ENCODE peak calls at places on chromosome 12, in nine cellular contexts. G, M, O, K, R, Y, T, W and Z are unnamed samples.

GRCh38 chr12:52242442-52243263 is 9.6 kb downstream of the KRT7 start:
- DNase-seq in O (no peak), R (no peak), W (no peak), G (no peak), M (no peak), T (no peak), K (no peak), Y (no peak), Z (no peak)

GRCh38 chr12:16063728-16064127 is 152.6 kb downstream of the DERA start:
- DNase-seq in K (no peak), Y (no peak), G (no peak), R (no peak), W (no peak), O (peak), T (no peak), M (no peak), Z (peak)

GRCh38 chr12:64147860-64148259 is 74.2 kb downstream of the KICS2 start:
- DNase-seq in W (no peak), G (no peak), M (no peak), K (no peak), Y (no peak), R (no peak), T (no peak), O (no peak), Z (no peak)

GRCh38 chr12:125403145-125403789 is 338.0 kb downstream of the AACS start:
- DNase-seq in W (no peak), M (no peak), O (peak), G (no peak), T (peak), R (no peak), Y (no peak), K (peak), Z (peak)

GRCh38 chr12:40947812-40948211 is 240.3 kb upstream of the PDZRN4 start:
- DNase-seq in T (no peak), R (no peak), G (no peak), Y (no peak), K (no peak), O (no peak), M (no peak), W (no peak), Z (no peak)

GRCh38 chr12:49491823-49492222 is 47.0 kb upstream of the KCNH3 start:
- DNase-seq in M (no peak), G (no peak), Y (no peak), R (no peak), T (no peak), K (no peak), O (peak), W (no peak), Z (no peak)

GRCh38 chr12:50110762-50111416 is 1.1 kb upstream of the COX14 start:
- DNase-seq in K (no peak), T (no peak), W (peak), Y (peak), O (peak), M (no peak), G (peak), R (peak), Z (peak)

GRCh38 chr12:39176376-39176775 is 266.5 kb downstream of the KIF21A start:
- DNase-seq in O (no peak), W (no peak), R (no peak), T (no peak), G (no peak), M (no peak), K (no peak), Y (no peak), Z (no peak)

GRCh38 chr12:107271523-107271922 is 178.2 kb upstream of the CRY1 start:
- DNase-seq in T (no peak), M (no peak), W (no peak), R (no peak), O (no peak), Y (no peak), K (no peak), G (no peak), Z (no peak)

GRCh38 chr12:9906888-9907287 is 25.3 kb downstream of the CLEC2A start:
- DNase-seq in M (no peak), Y (no peak), R (peak), K (no peak), W (no peak), T (no peak), G (no peak), O (no peak), Z (peak)

GRCh38 chr12:50925342-50925651 is 27.0 kb upstream of the HIGD1C start:
- DNase-seq in W (no peak), M (no peak), T (no peak), Y (no peak), O (no peak), G (no peak), K (no peak), R (no peak), Z (no peak)

GRCh38 chr12:109840349-109841073 is 7.3 kb upstream of the TRPV4 start:
- DNase-seq in W (no peak), Y (peak), K (no peak), T (no peak), G (no peak), O (no peak), R (no peak), M (no peak), Z (no peak)

GRCh38 chr12:41532072-41532471 is 344.0 kb downstream of the PDZRN4 start:
- DNase-seq in Y (no peak), R (no peak), T (no peak), M (no peak), O (no peak), W (no peak), K (no peak), G (no peak), Z (peak)

GRCh38 chr12:56565510-56566101 is 44.0 kb downstream of the RBMS2 start:
- DNase-seq in W (no peak), K (no peak), G (peak), Y (no peak), R (peak), T (peak), M (peak), O (peak), Z (peak)

GRCh38 chr12:107264667-107265066 is 171.3 kb upstream of the CRY1 start:
- DNase-seq in O (peak), W (no peak), M (no peak), K (no peak), R (peak), G (no peak), Y (no peak), T (no peak), Z (no peak)

GRCh38 chr12:125331342-125332052 is 266.3 kb downstream of the AACS start:
- DNase-seq in R (no peak), G (no peak), K (no peak), M (no peak), O (peak), T (no peak), W (peak), Y (no peak), Z (no peak)

GRCh38 chr12:97595936-97596335 is 133.3 kb downstream of the RMST start:
- DNase-seq in M (no peak), O (no peak), Y (no peak), K (no peak), G (no peak), R (no peak), T (no peak), W (no peak), Z (no peak)

GRCh38 chr12:66352197-66352596 is 49.9 kb downstream of the HELB start:
- DNase-seq in R (peak), W (no peak), M (no peak), K (peak), G (peak), T (peak), Y (no peak), O (peak), Z (peak)

GRCh38 chr12:66190519-66191406 is 1.7 kb downstream of the IRAK3 start:
- DNase-seq in R (no peak), W (no peak), Y (no peak), O (peak), K (no peak), M (peak), G (no peak), T (no peak), Z (peak)

GRCh38 chr12:79911889-79912656 is 22.8 kb downstream of the PPP1R12A start:
- DNase-seq in K (no peak), R (no peak), G (no peak), M (peak), Y (no peak), W (no peak), O (peak), T (no peak), Z (peak)

GRCh38 chr12:52494100-52494499 is 1.0 kb upstream of the KRT6A start:
- DNase-seq in K (no peak), G (no peak), W (no peak), Y (no peak), T (no peak), M (no peak), R (no peak), O (no peak), Z (peak)

GRCh38 chr12:38930994-38931393 is 25.6 kb upstream of the CPNE8 start:
- DNase-seq in R (no peak), Y (no peak), W (no peak), G (no peak), T (no peak), K (no peak), O (no peak), M (no peak), Z (no peak)

GRCh38 chr12:54197037-54197909 is 8.5 kb upstream of the SMUG1 start:
- DNase-seq in M (no peak), K (no peak), W (peak), O (no peak), G (no peak), T (peak), Y (no peak), R (no peak), Z (peak)

GRCh38 chr12:51326762-51327439 is 2.9 kb upstream of the BIN2 start:
- DNase-seq in M (peak), G (peak), O (peak), Y (no peak), K (no peak), R (no peak), W (peak), T (no peak), Z (peak)

GRCh38 chr12:82862069-82862841 is 175.5 kb downstream of the TMTC2 start:
- DNase-seq in R (no peak), G (no peak), O (peak), W (no peak), Y (no peak), K (no peak), T (no peak), M (no peak), Z (no peak)

GRCh38 chr12:13652105-13652504 is 329.3 kb downstream of the GRIN2B start:
- DNase-seq in O (no peak), G (no peak), T (no peak), K (no peak), R (no peak), M (no peak), Y (no peak), W (no peak), Z (no peak)

GRCh38 chr12:127607146-127607725 is 659.7 kb upstream of the TMEM132C start:
- DNase-seq in Y (no peak), W (no peak), M (no peak), K (no peak), O (no peak), R (no peak), G (no peak), T (no peak), Z (no peak)

GRCh38 chr12:7141351-7142005 is 11.3 kb downstream of the CLSTN3 start:
- DNase-seq in T (no peak), G (no peak), M (no peak), Y (no peak), K (no peak), R (no peak), O (no peak), W (no peak), Z (no peak)